ENCODE peak calls at places on chromosomes 2 and 18, in five cellular contexts. E is Peyer's patch, I is adrenal gland, U is HCT116, F is transverse colon. B is an unnamed sample. For H3K4me1 and H3K27me3, the result is how much of the 10 kb centered on the place peaks cover.

GRCh38 chr2:60555066-60555793 is 1.8 kb upstream of the BCL11A start:
- DNase-seq in F (peak), U (peak), E (peak), I (peak), B (peak)

GRCh38 chr2:19228720-19229119 is 129.7 kb downstream of the OSR1 start:
- DNase-seq in E (no peak), I (no peak), U (no peak), F (no peak), B (no peak)

GRCh38 chr18:27954226-27954625 is 222.7 kb downstream of the CDH2 start:
- DNase-seq in U (no peak), F (no peak), I (no peak), E (no peak), B (no peak)

GRCh38 chr18:70452501-70452900 is 163.7 kb downstream of the SOCS6 start:
- DNase-seq in E (no peak), I (no peak), F (no peak), U (no peak), B (no peak)

GRCh38 chr2:160367887-160368286 is 125.7 kb downstream of the RBMS1 start:
- DNase-seq in U (no peak), I (peak), F (peak), E (no peak), B (no peak)

GRCh38 chr18:59783138-59783537 is 85.9 kb upstream of the CCBE1 start:
- DNase-seq in F (no peak), I (peak), U (peak), E (no peak), B (no peak)

GRCh38 chr2:188773075-188773474 is 201.1 kb upstream of the COL3A1 start:
- DNase-seq in I (no peak), U (no peak), E (no peak), F (no peak), B (no peak)

GRCh38 chr2:171317492-171318125 is 116.2 kb downstream of the METTL8 start:
- DNase-seq in F (no peak), I (no peak), E (no peak), U (no peak), B (no peak)

GRCh38 chr18:73758446-73758845 is 389.2 kb downstream of the FBXO15 start:
- DNase-seq in U (no peak), I (no peak), F (no peak), E (no peak), B (no peak)

GRCh38 chr2:237488901-237489860 is 2.1 kb downstream of the MLPH start:
- DNase-seq in I (no peak), E (no peak), U (no peak), F (peak), B (peak)

GRCh38 chr2:103138123-103138886 is 376.5 kb downstream of the TMEM182 start:
- DNase-seq in I (no peak), F (no peak), U (no peak), E (no peak), B (no peak)

GRCh38 chr18:3466051-3466450 is 16.1 kb downstream of the TGIF1 start:
- DNase-seq in F (no peak), I (no peak), U (no peak), E (no peak), B (no peak)

GRCh38 chr2:44098050-44098449 is 70.6 kb upstream of the PPM1B start:
- DNase-seq in E (no peak), F (no peak), U (no peak), I (no peak), B (no peak)

GRCh38 chr18:8814206-8814605 is 108.8 kb downstream of the MTCL1 start:
- DNase-seq in U (no peak), F (no peak), E (no peak), I (no peak), B (no peak)

GRCh38 chr2:212348501-212348900 is 190.1 kb downstream of the ERBB4 start:
- DNase-seq in U (no peak), F (no peak), E (no peak), I (no peak), B (no peak)

GRCh38 chr2:54557601-54558187 is 101.6 kb downstream of the SPTBN1 start:
- DNase-seq in U (peak), E (peak), I (peak), F (peak), B (peak)

GRCh38 chr2:238476258-238476657 is 49.5 kb downstream of the ASB1 start:
- DNase-seq in U (no peak), F (no peak), E (no peak), I (no peak), B (no peak)

GRCh38 chr2:46984642-46985476 is 69.3 kb upstream of the MCFD2 start:
- DNase-seq in I (peak), U (peak), E (peak), F (peak), B (no peak)

GRCh38 chr2:101406867-101407266 is 19.6 kb upstream of the CREG2 start:
- DNase-seq in F (no peak), U (no peak), I (no peak), E (no peak), B (no peak)

GRCh38 chr2:178949151-178949550 is 100.8 kb downstream of the CCDC141 start:
- DNase-seq in U (no peak), I (no peak), F (no peak), E (no peak), B (no peak)

GRCh38 chr18:33802955-33803354 is 224.9 kb downstream of the ASXL3 start:
- DNase-seq in F (peak), E (no peak), I (no peak), U (no peak), B (peak)

GRCh38 chr18:31241425-31241824 is 76.5 kb upstream of the DSG1 start:
- DNase-seq in E (no peak), I (no peak), U (no peak), F (no peak), B (no peak)

GRCh38 chr2:181123798-181124217 is 143.4 kb downstream of the UBE2E3 start:
- DNase-seq in F (peak), U (no peak), I (no peak), E (peak), B (no peak)

GRCh38 chr2:108589786-108590185 is 55.5 kb downstream of the LIMS1 start:
- DNase-seq in F (no peak), U (no peak), E (no peak), I (no peak), B (no peak)
- H3K4me1 ChIP-seq in F (under half), U (under half), E (under half), I (under half), B (half or more)

DNA sequence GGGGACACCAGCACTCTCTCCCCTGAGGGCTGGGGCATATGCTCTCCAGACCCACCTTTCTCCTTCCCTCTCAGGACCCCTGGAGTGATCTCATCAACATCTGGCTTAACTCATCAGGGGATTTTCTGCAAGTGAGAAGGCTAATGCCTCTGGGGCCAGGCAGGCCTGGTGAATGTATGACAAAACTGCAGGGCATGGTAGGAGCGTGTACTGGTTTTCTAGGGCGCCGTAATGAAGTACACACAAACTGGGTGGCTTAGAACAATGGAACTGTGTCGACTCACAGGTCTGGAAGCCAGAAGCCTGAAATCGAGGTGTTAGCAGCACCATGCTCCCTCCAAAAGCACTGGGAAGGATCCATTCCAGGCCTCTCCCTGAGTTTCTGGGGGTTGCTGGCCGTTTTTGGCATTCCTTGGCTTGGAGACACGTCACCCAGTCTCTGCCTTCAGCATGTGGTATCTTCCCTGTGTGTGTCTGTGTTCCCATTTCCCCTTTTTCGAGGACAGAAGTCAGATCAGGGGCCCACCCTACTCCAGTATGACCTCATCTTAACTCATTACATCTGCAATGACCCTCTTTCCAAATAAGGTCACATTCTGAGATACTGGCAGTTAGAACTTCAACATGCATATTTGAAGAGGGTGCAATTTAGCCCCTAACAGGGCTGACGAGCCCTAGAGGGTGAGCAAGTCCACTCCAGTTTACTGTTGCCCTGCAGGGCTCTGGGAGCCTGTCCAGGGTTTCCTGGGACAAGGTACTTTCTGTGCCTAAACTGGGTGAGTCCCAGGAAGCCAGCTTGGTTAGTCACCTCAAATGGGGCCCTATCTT is 45.5 kb upstream of the CAB39 start:
- DNase-seq in U (no peak), E (no peak), F (peak), I (peak), B (no peak)
- TF ChIP-seq POLR2A in U (no peak), E (no peak), F (no peak), I (no peak), B (no peak)

DNA sequence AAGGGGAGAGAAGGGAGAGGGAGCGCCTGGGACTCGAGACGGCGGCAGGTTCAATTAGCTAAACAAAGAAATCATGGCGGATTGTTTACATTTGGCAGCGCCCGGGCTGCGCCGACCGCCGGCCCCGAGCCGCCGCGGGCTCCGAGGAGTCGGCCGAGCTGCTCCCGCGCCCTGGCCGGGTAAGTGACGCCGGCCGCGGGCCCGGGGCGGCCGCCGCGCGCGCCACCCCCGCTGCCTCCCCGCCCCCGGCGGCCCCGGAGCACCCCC is 187.1 kb upstream of the FANCL start:
- DNase-seq in F (no peak), E (no peak), I (no peak), U (no peak), B (no peak)
- H3K27me3 ChIP-seq in F (under half), E (under half), I (under half), U (under half), B (half or more)

GRCh38 chr2:144230057-144230451 is 289.9 kb downstream of the ZEB2 start:
- DNase-seq in F (no peak), U (no peak), E (no peak), I (no peak), B (no peak)
- H3K4me1 ChIP-seq in F (under half), U (under half), E (under half), I (under half), B (under half)

DNA sequence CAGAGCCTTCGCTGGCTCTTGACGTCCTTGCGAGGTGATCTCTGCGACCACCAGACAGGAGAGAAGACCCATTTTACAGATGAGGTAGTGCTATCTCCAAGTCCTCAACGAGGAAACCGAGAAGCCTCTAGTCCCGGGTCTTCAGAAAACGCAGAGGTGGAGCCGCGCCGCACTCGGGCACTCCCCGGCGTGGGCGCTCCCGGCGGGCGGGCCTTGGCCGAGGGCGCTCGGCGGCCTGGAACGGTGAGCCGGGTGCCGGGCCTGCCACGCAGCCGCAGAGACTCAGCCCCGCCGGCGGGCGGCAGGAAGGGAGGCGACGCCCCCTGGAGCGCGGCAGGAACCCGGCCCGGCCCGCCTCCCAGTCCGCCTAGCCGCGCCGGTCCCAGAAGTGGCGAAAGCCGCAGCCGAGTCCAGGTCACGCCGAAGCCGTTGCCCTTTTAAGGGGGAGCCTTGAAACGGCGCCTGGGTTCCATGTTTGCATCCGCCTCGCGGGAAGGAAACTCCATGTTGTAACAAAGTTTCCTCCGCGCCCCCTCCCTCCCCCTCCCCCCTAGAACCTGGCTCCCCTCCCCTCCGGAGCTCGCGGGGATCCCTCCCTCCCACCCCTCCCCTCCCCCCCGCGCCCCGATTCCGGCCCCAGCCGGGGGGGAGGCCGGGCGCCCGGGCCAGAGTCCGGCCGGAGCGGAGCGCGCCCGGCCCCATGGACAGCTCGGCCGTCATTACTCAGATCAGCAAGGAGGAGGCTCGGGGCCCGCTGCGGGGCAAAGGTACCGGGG is at the start of gene CTDSP1:
- DNase-seq in E (peak), U (peak), I (peak), F (peak), B (peak)
- TF ChIP-seq POLR2A in E (peak), U (peak), I (peak), F (peak), B (no peak)

DNA sequence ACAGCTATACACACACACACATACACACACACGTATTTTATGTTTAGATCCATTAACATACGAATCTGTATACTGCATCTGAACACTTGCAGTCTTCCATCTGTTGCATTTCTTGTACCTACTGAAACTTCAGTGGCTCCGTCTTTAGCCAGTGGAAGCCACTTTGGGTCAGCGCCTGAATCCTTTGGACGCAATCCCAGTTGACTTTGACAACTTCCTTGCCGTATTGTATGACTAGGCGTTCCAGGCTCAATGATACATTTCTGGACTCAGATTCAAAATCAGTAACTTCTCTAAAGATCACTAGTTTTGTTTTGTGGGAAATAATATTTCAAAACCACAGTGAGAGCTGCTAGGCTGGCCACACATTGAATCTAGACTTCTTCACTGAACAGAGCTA is 101.5 kb upstream of the GPC1 start:
- DNase-seq in U (no peak), I (peak), E (no peak), F (no peak), B (no peak)
- H3K27me3 ChIP-seq in U (under half), I (under half), E (under half), F (under half), B (under half)

DNA sequence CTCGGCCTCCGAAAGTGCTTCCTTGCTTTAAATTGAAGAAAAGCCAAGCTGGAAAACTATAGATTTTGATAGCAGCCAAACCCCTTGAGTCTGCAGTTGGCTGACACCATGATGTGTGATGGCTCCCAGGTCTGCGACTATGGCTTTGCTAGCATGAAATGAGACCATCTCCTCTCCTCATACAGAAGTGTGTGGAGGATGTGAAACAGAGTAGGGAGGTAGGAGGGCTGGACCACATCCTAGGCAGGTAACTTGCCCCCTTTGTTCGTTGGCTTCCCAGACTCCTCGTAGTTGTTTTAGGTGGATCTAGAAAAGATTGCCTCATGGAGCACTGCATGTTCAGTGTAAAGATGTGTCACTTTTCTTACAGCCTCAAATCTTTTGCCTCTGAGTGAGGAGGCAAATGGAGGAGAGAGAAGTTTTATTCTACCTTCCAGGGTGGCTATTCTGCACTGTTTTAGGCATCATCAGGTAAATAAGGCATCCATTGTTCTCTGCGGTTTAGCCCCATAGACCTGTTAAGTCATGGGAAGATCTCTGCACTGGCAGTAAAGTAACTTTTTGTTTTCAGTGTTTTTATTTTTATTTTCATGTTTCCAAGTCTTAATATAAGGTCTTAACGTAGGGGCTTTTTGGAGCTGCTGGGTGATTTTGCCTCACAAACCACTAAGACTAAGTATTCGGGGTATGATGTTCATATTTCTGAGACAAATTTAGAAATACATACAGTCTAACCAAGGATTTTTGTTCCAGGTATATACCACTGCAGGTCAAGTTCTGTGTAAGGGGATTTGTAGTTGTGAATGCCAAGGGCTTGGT is 40.1 kb downstream of the MGAT5 start:
- DNase-seq in E (no peak), I (no peak), F (no peak), U (no peak), B (no peak)
- H3K4me1 ChIP-seq in E (under half), I (under half), F (under half), U (under half), B (half or more)

DNA sequence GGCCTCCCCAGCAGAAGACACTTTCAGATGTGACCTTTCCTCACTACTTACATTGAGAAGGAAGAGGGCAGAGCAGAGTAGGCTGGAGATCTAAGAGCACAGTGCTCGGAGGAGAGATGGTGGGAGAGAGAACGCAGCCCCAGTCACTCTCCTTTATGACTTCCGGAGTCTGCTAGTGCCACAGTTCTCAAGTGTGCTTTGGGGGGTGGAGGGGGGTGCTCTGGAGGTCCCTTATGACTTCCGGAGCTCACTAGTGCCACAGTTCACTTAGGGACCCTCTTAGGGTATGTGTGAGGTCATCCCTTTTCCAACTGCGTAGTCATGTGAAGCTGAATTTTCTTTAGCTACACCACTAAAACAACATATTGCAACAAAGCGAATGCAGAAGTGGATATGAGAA is 153.7 kb upstream of the KCTD1 start:
- DNase-seq in U (no peak), E (no peak), F (no peak), I (no peak), B (no peak)
- TF ChIP-seq POLR2A in U (no peak), E (no peak), F (no peak), I (no peak), B (no peak)

GRCh38 chr2:218995972-218996644 is 2.9 kb upstream of the CRYBA2 start:
- DNase-seq in I (peak), E (peak), F (peak), U (peak), B (peak)

GRCh38 chr2:218998414-218999002 is 5.3 kb upstream of the CRYBA2 start:
- DNase-seq in I (no peak), F (no peak), U (no peak), E (no peak), B (no peak)

GRCh38 chr2:218995561-218995960 is 2.3 kb upstream of the CRYBA2 start:
- DNase-seq in U (no peak), F (no peak), E (no peak), I (no peak), B (no peak)

GRCh38 chr2:218997730-218998129 is 4.5 kb upstream of the CRYBA2 start:
- DNase-seq in U (no peak), I (no peak), F (no peak), E (no peak), B (no peak)

GRCh38 chr2:218996937-218997336 is 3.7 kb upstream of the CRYBA2 start:
- DNase-seq in E (no peak), F (no peak), U (no peak), I (no peak), B (peak)
- H3K27me3 ChIP-seq in E (under half), F (half or more), U (under half), I (under half), B (half or more)